ENCODE peak calls at places on chromosome 7, in nine cellular contexts. One of them, this sample, is unnamed.

GRCh38 chr7:95407751-95408150 is 11.6 kb upstream of the PON3 start:
- DNase-seq in cardiac fibroblast: no peak
- DNase-seq in epithelial cell of proximal tubule: no peak
- DNase-seq in stimulated activated CD4-positive, alpha-beta T cell treated with anti-CD3 and anti-CD28 coated beads, Interleukin-15, amount 100 ng/mL, for 24 hours: no peak
- DNase-seq in GOT3: no peak
- DNase-seq in activated naive CD4-positive, alpha-beta T cell treated with anti-CD3 and anti-CD28 coated beads, Interleukin-2, amount 10 ng/mL, durations not matched to agents 7 days and 5 days: no peak
- DNase-seq in CD4-positive, alpha-beta memory T cell: no peak
- DNase-seq in T47D: no peak
- DNase-seq in HFF-Myc: no peak
- DNase-seq in this sample: no peak

GRCh38 chr7:102891693-102892261 is 21.0 kb upstream of the LRRC17 start:
- DNase-seq in stimulated activated CD4-positive, alpha-beta T cell treated with anti-CD3 and anti-CD28 coated beads, Interleukin-15, amount 100 ng/mL, for 24 hours: no peak
- DNase-seq in GOT3: no peak
- DNase-seq in HFF-Myc: peak; percentile 63
- DNase-seq in T47D: no peak
- DNase-seq in cardiac fibroblast: peak; percentile 90
- DNase-seq in activated naive CD4-positive, alpha-beta T cell treated with anti-CD3 and anti-CD28 coated beads, Interleukin-2, amount 10 ng/mL, durations not matched to agents 7 days and 5 days: no peak
- DNase-seq in CD4-positive, alpha-beta memory T cell: no peak
- DNase-seq in epithelial cell of proximal tubule: no peak
- DNase-seq in this sample: no peak

GRCh38 chr7:2729043-2729892 is 41.3 kb downstream of the AMZ1 start:
- DNase-seq in HFF-Myc: no peak
- DNase-seq in T47D: no peak
- DNase-seq in CD4-positive, alpha-beta memory T cell: no peak
- DNase-seq in stimulated activated CD4-positive, alpha-beta T cell treated with anti-CD3 and anti-CD28 coated beads, Interleukin-15, amount 100 ng/mL, for 24 hours: no peak
- DNase-seq in GOT3: no peak
- DNase-seq in cardiac fibroblast: no peak
- DNase-seq in epithelial cell of proximal tubule: no peak
- DNase-seq in activated naive CD4-positive, alpha-beta T cell treated with anti-CD3 and anti-CD28 coated beads, Interleukin-2, amount 10 ng/mL, durations not matched to agents 7 days and 5 days: no peak
- DNase-seq in this sample: no peak

GRCh38 chr7:1142051-1142635 is 17.9 kb downstream of the ZFAND2A start:
- DNase-seq in cardiac fibroblast: no peak
- DNase-seq in epithelial cell of proximal tubule: no peak
- DNase-seq in HFF-Myc: no peak
- DNase-seq in T47D: no peak
- DNase-seq in activated naive CD4-positive, alpha-beta T cell treated with anti-CD3 and anti-CD28 coated beads, Interleukin-2, amount 10 ng/mL, durations not matched to agents 7 days and 5 days: no peak
- DNase-seq in GOT3: no peak
- DNase-seq in CD4-positive, alpha-beta memory T cell: no peak
- DNase-seq in stimulated activated CD4-positive, alpha-beta T cell treated with anti-CD3 and anti-CD28 coated beads, Interleukin-15, amount 100 ng/mL, for 24 hours: no peak
- DNase-seq in this sample: no peak

GRCh38 chr7:142711722-142712616 is 37.3 kb upstream of the PRSS1 start:
- DNase-seq in T47D: peak; percentile 4
- DNase-seq in epithelial cell of proximal tubule: peak; percentile 2
- DNase-seq in GOT3: no peak
- DNase-seq in cardiac fibroblast: peak; percentile 45
- DNase-seq in CD4-positive, alpha-beta memory T cell: no peak
- DNase-seq in activated naive CD4-positive, alpha-beta T cell treated with anti-CD3 and anti-CD28 coated beads, Interleukin-2, amount 10 ng/mL, durations not matched to agents 7 days and 5 days: peak; percentile 42
- DNase-seq in HFF-Myc: peak; percentile 15
- DNase-seq in stimulated activated CD4-positive, alpha-beta T cell treated with anti-CD3 and anti-CD28 coated beads, Interleukin-15, amount 100 ng/mL, for 24 hours: peak; percentile 32
- DNase-seq in this sample: peak; percentile 71

GRCh38 chr7:105249216-105249615 is 139.5 kb downstream of the SRPK2 start:
- DNase-seq in HFF-Myc: no peak
- DNase-seq in T47D: no peak
- DNase-seq in CD4-positive, alpha-beta memory T cell: no peak
- DNase-seq in stimulated activated CD4-positive, alpha-beta T cell treated with anti-CD3 and anti-CD28 coated beads, Interleukin-15, amount 100 ng/mL, for 24 hours: no peak
- DNase-seq in activated naive CD4-positive, alpha-beta T cell treated with anti-CD3 and anti-CD28 coated beads, Interleukin-2, amount 10 ng/mL, durations not matched to agents 7 days and 5 days: no peak
- DNase-seq in cardiac fibroblast: peak; percentile 22
- DNase-seq in GOT3: no peak
- DNase-seq in epithelial cell of proximal tubule: no peak
- DNase-seq in this sample: no peak

GRCh38 chr7:2478387-2478760 is 2.2 kb upstream of the GRIFIN start:
- DNase-seq in HFF-Myc: no peak
- DNase-seq in activated naive CD4-positive, alpha-beta T cell treated with anti-CD3 and anti-CD28 coated beads, Interleukin-2, amount 10 ng/mL, durations not matched to agents 7 days and 5 days: no peak
- DNase-seq in T47D: peak; percentile 63
- DNase-seq in epithelial cell of proximal tubule: no peak
- DNase-seq in stimulated activated CD4-positive, alpha-beta T cell treated with anti-CD3 and anti-CD28 coated beads, Interleukin-15, amount 100 ng/mL, for 24 hours: no peak
- DNase-seq in CD4-positive, alpha-beta memory T cell: no peak
- DNase-seq in GOT3: no peak
- DNase-seq in cardiac fibroblast: peak; percentile 35
- DNase-seq in this sample: no peak

GRCh38 chr7:4797858-4798705 is 22.7 kb downstream of the AP5Z1 start:
- DNase-seq in T47D: peak; percentile 88
- DNase-seq in activated naive CD4-positive, alpha-beta T cell treated with anti-CD3 and anti-CD28 coated beads, Interleukin-2, amount 10 ng/mL, durations not matched to agents 7 days and 5 days: peak; percentile 69
- DNase-seq in epithelial cell of proximal tubule: no peak
- DNase-seq in GOT3: no peak
- DNase-seq in stimulated activated CD4-positive, alpha-beta T cell treated with anti-CD3 and anti-CD28 coated beads, Interleukin-15, amount 100 ng/mL, for 24 hours: peak; percentile 74
- DNase-seq in HFF-Myc: no peak
- DNase-seq in cardiac fibroblast: peak; percentile 44
- DNase-seq in CD4-positive, alpha-beta memory T cell: peak; percentile 51
- DNase-seq in this sample: peak; percentile 56

GRCh38 chr7:134320201-134320600 is 3.5 kb upstream of the SLC35B4 start:
- DNase-seq in cardiac fibroblast: no peak
- DNase-seq in stimulated activated CD4-positive, alpha-beta T cell treated with anti-CD3 and anti-CD28 coated beads, Interleukin-15, amount 100 ng/mL, for 24 hours: no peak
- DNase-seq in epithelial cell of proximal tubule: no peak
- DNase-seq in activated naive CD4-positive, alpha-beta T cell treated with anti-CD3 and anti-CD28 coated beads, Interleukin-2, amount 10 ng/mL, durations not matched to agents 7 days and 5 days: no peak
- DNase-seq in HFF-Myc: no peak
- DNase-seq in T47D: no peak
- DNase-seq in GOT3: no peak
- DNase-seq in CD4-positive, alpha-beta memory T cell: no peak
- DNase-seq in this sample: no peak

GRCh38 chr7:26291699-26292538 is at the start of gene SNX10:
- DNase-seq in T47D: peak; percentile 68
- DNase-seq in cardiac fibroblast: peak; percentile 12
- DNase-seq in epithelial cell of proximal tubule: no peak
- DNase-seq in GOT3: no peak
- DNase-seq in HFF-Myc: no peak
- DNase-seq in stimulated activated CD4-positive, alpha-beta T cell treated with anti-CD3 and anti-CD28 coated beads, Interleukin-15, amount 100 ng/mL, for 24 hours: peak; percentile 80
- DNase-seq in activated naive CD4-positive, alpha-beta T cell treated with anti-CD3 and anti-CD28 coated beads, Interleukin-2, amount 10 ng/mL, durations not matched to agents 7 days and 5 days: peak; percentile 79
- DNase-seq in CD4-positive, alpha-beta memory T cell: peak; percentile 61
- DNase-seq in this sample: peak; percentile 77

GRCh38 chr7:105913947-105914346 is 37.5 kb upstream of the ATXN7L1 start:
- DNase-seq in activated naive CD4-positive, alpha-beta T cell treated with anti-CD3 and anti-CD28 coated beads, Interleukin-2, amount 10 ng/mL, durations not matched to agents 7 days and 5 days: no peak
- DNase-seq in cardiac fibroblast: no peak
- DNase-seq in stimulated activated CD4-positive, alpha-beta T cell treated with anti-CD3 and anti-CD28 coated beads, Interleukin-15, amount 100 ng/mL, for 24 hours: no peak
- DNase-seq in CD4-positive, alpha-beta memory T cell: no peak
- DNase-seq in GOT3: no peak
- DNase-seq in epithelial cell of proximal tubule: no peak
- DNase-seq in HFF-Myc: no peak
- DNase-seq in T47D: no peak
- DNase-seq in this sample: no peak

GRCh38 chr7:144670251-144670650 is 165.6 kb downstream of the TPK1 start:
- DNase-seq in epithelial cell of proximal tubule: no peak
- DNase-seq in activated naive CD4-positive, alpha-beta T cell treated with anti-CD3 and anti-CD28 coated beads, Interleukin-2, amount 10 ng/mL, durations not matched to agents 7 days and 5 days: no peak
- DNase-seq in GOT3: no peak
- DNase-seq in stimulated activated CD4-positive, alpha-beta T cell treated with anti-CD3 and anti-CD28 coated beads, Interleukin-15, amount 100 ng/mL, for 24 hours: no peak
- DNase-seq in HFF-Myc: no peak
- DNase-seq in CD4-positive, alpha-beta memory T cell: peak; percentile 1
- DNase-seq in T47D: no peak
- DNase-seq in cardiac fibroblast: peak; percentile 69
- DNase-seq in this sample: peak; percentile 6

GRCh38 chr7:516606-517456 is 2.8 kb downstream of the PDGFA start:
- DNase-seq in HFF-Myc: no peak
- DNase-seq in GOT3: no peak
- DNase-seq in T47D: peak; percentile 78
- DNase-seq in stimulated activated CD4-positive, alpha-beta T cell treated with anti-CD3 and anti-CD28 coated beads, Interleukin-15, amount 100 ng/mL, for 24 hours: peak; percentile 58
- DNase-seq in cardiac fibroblast: peak; percentile 74
- DNase-seq in activated naive CD4-positive, alpha-beta T cell treated with anti-CD3 and anti-CD28 coated beads, Interleukin-2, amount 10 ng/mL, durations not matched to agents 7 days and 5 days: no peak
- DNase-seq in epithelial cell of proximal tubule: no peak
- DNase-seq in CD4-positive, alpha-beta memory T cell: no peak
- DNase-seq in this sample: no peak

GRCh38 chr7:115910541-115911164 is 119.9 kb downstream of the TFEC start:
- DNase-seq in T47D: no peak
- DNase-seq in stimulated activated CD4-positive, alpha-beta T cell treated with anti-CD3 and anti-CD28 coated beads, Interleukin-15, amount 100 ng/mL, for 24 hours: no peak
- DNase-seq in cardiac fibroblast: peak; percentile 49
- DNase-seq in GOT3: no peak
- DNase-seq in activated naive CD4-positive, alpha-beta T cell treated with anti-CD3 and anti-CD28 coated beads, Interleukin-2, amount 10 ng/mL, durations not matched to agents 7 days and 5 days: no peak
- DNase-seq in epithelial cell of proximal tubule: peak; percentile 25
- DNase-seq in HFF-Myc: peak; percentile 31
- DNase-seq in CD4-positive, alpha-beta memory T cell: peak; percentile 13
- DNase-seq in this sample: no peak

GRCh38 chr7:111730476-111731300 is 168.4 kb upstream of the IMMP2L start:
- DNase-seq in T47D: no peak
- DNase-seq in CD4-positive, alpha-beta memory T cell: no peak
- DNase-seq in HFF-Myc: no peak
- DNase-seq in epithelial cell of proximal tubule: no peak
- DNase-seq in GOT3: no peak
- DNase-seq in cardiac fibroblast: peak; percentile 34
- DNase-seq in activated naive CD4-positive, alpha-beta T cell treated with anti-CD3 and anti-CD28 coated beads, Interleukin-2, amount 10 ng/mL, durations not matched to agents 7 days and 5 days: no peak
- DNase-seq in stimulated activated CD4-positive, alpha-beta T cell treated with anti-CD3 and anti-CD28 coated beads, Interleukin-15, amount 100 ng/mL, for 24 hours: no peak
- DNase-seq in this sample: no peak

GRCh38 chr7:34759477-34760125 is 101.6 kb downstream of the NPSR1 start:
- DNase-seq in CD4-positive, alpha-beta memory T cell: no peak
- DNase-seq in stimulated activated CD4-positive, alpha-beta T cell treated with anti-CD3 and anti-CD28 coated beads, Interleukin-15, amount 100 ng/mL, for 24 hours: no peak
- DNase-seq in T47D: peak; percentile 23
- DNase-seq in activated naive CD4-positive, alpha-beta T cell treated with anti-CD3 and anti-CD28 coated beads, Interleukin-2, amount 10 ng/mL, durations not matched to agents 7 days and 5 days: no peak
- DNase-seq in GOT3: no peak
- DNase-seq in HFF-Myc: peak; percentile 49
- DNase-seq in cardiac fibroblast: peak; percentile 66
- DNase-seq in epithelial cell of proximal tubule: no peak
- DNase-seq in this sample: no peak

GRCh38 chr7:38321515-38321944 is 48.1 kb upstream of the TARP start:
- DNase-seq in stimulated activated CD4-positive, alpha-beta T cell treated with anti-CD3 and anti-CD28 coated beads, Interleukin-15, amount 100 ng/mL, for 24 hours: peak; percentile 46
- DNase-seq in T47D: no peak
- DNase-seq in epithelial cell of proximal tubule: no peak
- DNase-seq in HFF-Myc: no peak
- DNase-seq in CD4-positive, alpha-beta memory T cell: no peak
- DNase-seq in activated naive CD4-positive, alpha-beta T cell treated with anti-CD3 and anti-CD28 coated beads, Interleukin-2, amount 10 ng/mL, durations not matched to agents 7 days and 5 days: no peak
- DNase-seq in cardiac fibroblast: peak; percentile 44
- DNase-seq in GOT3: peak; percentile 39
- DNase-seq in this sample: no peak